ENCODE peak calls at places on chromosomes 5 and 9, in four cellular contexts. I is NCI-H1092 treated with DMSO at 0.1 percent for 48 hours; G is MCF 10A; L is CD4-positive, CD25-positive, alpha-beta regulatory T cell. K is an unnamed sample.

GRCh38 chr5:159559337-159559736 is 229.1 kb upstream of the IL12B start:
- DNase-seq in I (no peak), G (no peak), L (no peak), K (no peak)

GRCh38 chr5:141560141-141560540 is 58.7 kb downstream of the DIAPH1 start:
- DNase-seq in I (peak), G (peak), L (no peak), K (peak)

GRCh38 chr5:74130141-74130897 is 504.3 kb downstream of the ARHGEF28 start:
- DNase-seq in I (peak), G (no peak), L (no peak), K (peak)

GRCh38 chr5:81313686-81314085 is 12.3 kb downstream of the ZCCHC9 start:
- DNase-seq in I (no peak), G (no peak), L (no peak), K (no peak)

GRCh38 chr5:7667216-7667767 is 183.6 kb downstream of the CFAP90 start:
- DNase-seq in I (no peak), G (peak), L (no peak), K (no peak)

GRCh38 chr9:74729129-74729710 is 158.5 kb downstream of the TRPM6 start:
- DNase-seq in I (no peak), G (no peak), L (no peak), K (no peak)

GRCh38 chr5:111948517-111948916 is 191.5 kb upstream of the NREP start:
- DNase-seq in I (no peak), G (peak), L (no peak), K (no peak)

GRCh38 chr5:77937015-77937908 is 161.1 kb upstream of the TBCA start:
- DNase-seq in I (no peak), G (no peak), L (no peak), K (no peak)

GRCh38 chr9:135647897-135648296 is 8.6 kb upstream of the GLT6D1 start:
- DNase-seq in I (no peak), G (no peak), L (no peak), K (no peak)

GRCh38 chr5:651296-652022 is 39.3 kb downstream of the CEP72 start:
- DNase-seq in I (no peak), G (no peak), L (no peak), K (no peak)

GRCh38 chr5:3329427-3329826 is 266.2 kb upstream of the IRX1 start:
- DNase-seq in I (no peak), G (peak), L (no peak), K (no peak)

GRCh38 chr5:180494510-180495181 is 467 bp downstream of the CNOT6 start:
- DNase-seq in I (peak), G (peak), L (peak), K (no peak)

GRCh38 chr9:84343111-84343521 is 2.6 kb upstream of the SLC28A3 start:
- DNase-seq in I (no peak), G (peak), L (no peak), K (no peak)

GRCh38 chr9:26687421-26687820 is 205.2 kb downstream of the CAAP1 start:
- DNase-seq in I (no peak), G (peak), L (no peak), K (no peak)

GRCh38 chr5:81450940-81451339 is 57.0 kb upstream of the ACOT12 start:
- DNase-seq in I (no peak), G (peak), L (no peak), K (peak)

GRCh38 chr9:32882616-32883015 is 99.3 kb downstream of the TMEM215 start:
- DNase-seq in I (no peak), G (no peak), L (no peak), K (no peak)

GRCh38 chr9:21817176-21817575 is 14.7 kb downstream of the MTAP start:
- DNase-seq in I (no peak), G (peak), L (no peak), K (no peak)

GRCh38 chr5:145960166-145960565 is 23.8 kb downstream of the SH3RF2 start:
- DNase-seq in I (no peak), G (no peak), L (no peak), K (no peak)

GRCh38 chr9:113756476-113757198 is 119.5 kb upstream of the ZNF618 start:
- DNase-seq in I (no peak), G (no peak), L (no peak), K (no peak)

GRCh38 chr9:70003786-70004185 is 39.9 kb upstream of the MAMDC2 start:
- DNase-seq in I (no peak), G (no peak), L (no peak), K (no peak)

GRCh38 chr9:21205204-21205603 is 1.7 kb downstream of the IFNA10 start:
- DNase-seq in I (no peak), G (no peak), L (no peak), K (no peak)

GRCh38 chr5:1657161-1657741 is 133.5 kb upstream of the LPCAT1 start:
- DNase-seq in I (no peak), G (no peak), L (no peak), K (no peak)

K was measured in NCI-H748 treated with DMSO at 0.1 percent for 48 hours.